ENCODE peak calls at places on chromosome 9, in six cellular contexts. Z, R, B, O, N and T are unnamed samples.

GRCh38 chr9:106708147-106708838 is 154.7 kb upstream of the ZNF462 start:
- DNase-seq in O (no peak), Z (no peak), N (no peak), B (no peak), R (no peak), T (no peak)

GRCh38 chr9:92064711-92065110 is 50.5 kb downstream of the SPTLC1 start:
- DNase-seq in N (no peak), Z (no peak), B (peak; percentile 70), R (no peak), O (no peak), T (no peak)

GRCh38 chr9:95089916-95090791 is 227.4 kb downstream of the FANCC start:
- DNase-seq in R (peak; percentile 65), Z (no peak), B (no peak), O (no peak), N (no peak), T (peak; percentile 70)

GRCh38 chr9:137021979-137022619 is 5.9 kb downstream of the ABCA2 start:
- DNase-seq in R (no peak), O (peak; percentile 96), B (no peak), Z (peak; percentile 84), N (no peak), T (peak; percentile 66)

GRCh38 chr9:129493002-129493713 is 127.7 kb downstream of the C9orf50 start:
- DNase-seq in O (no peak), R (no peak), B (no peak), Z (no peak), N (no peak), T (no peak)

GRCh38 chr9:109889456-109889855 is 109.5 kb downstream of the PALM2AKAP2 start:
- DNase-seq in R (no peak), N (no peak), O (no peak), B (no peak), Z (no peak), T (peak; percentile 60)

GRCh38 chr9:36893148-36893547 is 140.9 kb downstream of the PAX5 start:
- DNase-seq in R (peak; percentile 33), Z (no peak), B (no peak), N (no peak), O (no peak), T (no peak)

GRCh38 chr9:93306579-93307091 is 122.7 kb downstream of the WNK2 start:
- DNase-seq in O (no peak), R (no peak), B (no peak), N (no peak), Z (no peak), T (no peak)

GRCh38 chr9:10479172-10479571 is 133.6 kb downstream of the PTPRD start:
- DNase-seq in O (peak; percentile 43), B (no peak), Z (no peak), N (no peak), R (no peak), T (peak; percentile 23)

GRCh38 chr9:114484854-114485443 is 20.3 kb downstream of the WHRN start:
- DNase-seq in Z (peak; percentile 52), R (no peak), O (peak; percentile 65), B (no peak), N (no peak), T (no peak)

GRCh38 chr9:136322756-136323330 is 4.5 kb upstream of the GPSM1 start:
- DNase-seq in N (no peak), R (no peak), Z (no peak), O (no peak), B (no peak), T (no peak)

GRCh38 chr9:12699529-12699928 is 6.3 kb downstream of the TYRP1 start:
- DNase-seq in R (no peak), Z (no peak), B (no peak), N (no peak), O (no peak), T (no peak)

GRCh38 chr9:27154923-27155322 is 45.9 kb downstream of the TEK start:
- DNase-seq in B (peak; percentile 94), O (peak; percentile 19), N (peak; percentile 50), R (no peak), Z (no peak), T (no peak)

GRCh38 chr9:134159566-134160245 is 4.7 kb downstream of the RNU6ATAC start:
- DNase-seq in R (no peak), N (no peak), Z (no peak), B (no peak), O (no peak), T (no peak)

GRCh38 chr9:111898331-111899096 is 1.9 kb downstream of the UGCG start:
- DNase-seq in R (no peak), B (no peak), N (no peak), O (no peak), Z (no peak), T (no peak)

GRCh38 chr9:4585135-4585534 is 77.0 kb upstream of the PLPP6 start:
- DNase-seq in N (no peak), B (no peak), O (no peak), R (no peak), Z (no peak), T (no peak)

GRCh38 chr9:68751556-68751955 is 46.5 kb downstream of the PIP5K1B start:
- DNase-seq in O (no peak), Z (no peak), N (no peak), R (no peak), B (no peak), T (no peak)

GRCh38 chr9:82790868-82791267 is 272.1 kb downstream of the RASEF start:
- DNase-seq in R (no peak), B (no peak), Z (no peak), O (no peak), N (no peak), T (peak; percentile 92)

GRCh38 chr9:136655244-136656225 is 7.2 kb upstream of the EGFL7 start:
- DNase-seq in O (no peak), B (no peak), N (no peak), Z (no peak), R (no peak), T (no peak)

GRCh38 chr9:35753466-35753865 is 610 bp downstream of the MSMP start:
- DNase-seq in B (no peak), Z (no peak), R (no peak), N (no peak), O (no peak), T (no peak)